ENCODE peak calls at places on chromosomes 7 and 10, in six cellular contexts. Z is epithelial cell of esophagus, S is HEK293T, U is iris pigment epithelial cell, K is neural progenitor cell, X is skeletal muscle cell. P is an unnamed sample.

GRCh38 chr7:135349746-135350145 is 116.1 kb downstream of the STRA8 start:
- DNase-seq in S (no peak), U (peak; percentile 43), K (no peak), X (no peak), Z (peak; percentile 56), P (no peak)

GRCh38 chr7:114889646-114890285 is 32.1 kb upstream of the MDFIC start:
- DNase-seq in K (no peak), X (peak; percentile 97), U (peak; percentile 99), S (peak; percentile 9), Z (peak; percentile 96), P (peak; percentile 89)

GRCh38 chr10:113897693-113898618 is 43.5 kb downstream of the NHLRC2 start:
- DNase-seq in K (no peak), S (no peak), U (peak; percentile 36), Z (no peak), X (no peak), P (peak; percentile 58)

GRCh38 chr7:158431941-158432347 is 155.7 kb downstream of the PTPRN2 start:
- DNase-seq in Z (peak; percentile 93), X (peak; percentile 94), S (no peak), K (no peak), U (peak; percentile 92), P (peak; percentile 100)

GRCh38 chr7:14825909-14826308 is 76.6 kb downstream of the DGKB start:
- DNase-seq in U (no peak), X (no peak), Z (peak; percentile 14), K (no peak), S (no peak), P (no peak)

GRCh38 chr10:129136866-129137415 is 330.1 kb upstream of the MGMT start:
- DNase-seq in X (no peak), S (no peak), K (no peak), U (no peak), Z (no peak), P (no peak)

GRCh38 chr10:66565999-66566398 is 359.8 kb upstream of the LRRTM3 start:
- DNase-seq in U (no peak), X (no peak), Z (no peak), S (no peak), K (no peak), P (no peak)

GRCh38 chr10:118481871-118482270 is 113.6 kb downstream of the PRLHR start:
- DNase-seq in U (no peak), X (no peak), Z (peak; percentile 57), K (no peak), S (no peak), P (peak; percentile 32)

GRCh38 chr7:93862651-93863050 is 27.9 kb downstream of the TFPI2 start:
- DNase-seq in X (no peak), K (no peak), S (no peak), Z (peak; percentile 92), U (no peak), P (peak; percentile 55)

GRCh38 chr10:79386637-79387465 is 39.6 kb downstream of the PPIF start:
- DNase-seq in U (no peak), Z (no peak), K (no peak), X (no peak), S (no peak), P (no peak)

GRCh38 chr7:101631224-101631714 is 2.2 kb upstream of the MYL10 start:
- DNase-seq in K (no peak), Z (peak; percentile 80), X (no peak), U (no peak), S (no peak), P (peak; percentile 73)

GRCh38 chr7:128209229-128210035 is 31.6 kb upstream of the LEP start:
- DNase-seq in S (peak; percentile 86), K (peak; percentile 88), X (peak; percentile 31), Z (peak; percentile 80), U (peak; percentile 68), P (peak; percentile 80)

GRCh38 chr10:114662651-114663217 is 4.7 kb upstream of the ABLIM1 start:
- DNase-seq in X (no peak), U (no peak), K (peak; percentile 24), Z (no peak), S (no peak), P (no peak)

GRCh38 chr7:95396136-95397032 is at the start of gene PON3:
- DNase-seq in Z (peak; percentile 60), U (no peak), X (no peak), K (no peak), S (no peak), P (no peak)

GRCh38 chr10:127148933-127149220 is 47.5 kb downstream of the INSYN2A start:
- DNase-seq in U (peak; percentile 86), K (no peak), X (no peak), Z (peak; percentile 91), S (no peak), P (peak; percentile 85)

GRCh38 chr7:47506716-47507354 is 75.1 kb downstream of the TNS3 start:
- DNase-seq in S (no peak), U (no peak), Z (no peak), K (no peak), X (peak; percentile 89), P (no peak)

GRCh38 chr7:120951826-120952225 is 1.2 kb downstream of the ING3 start:
- DNase-seq in Z (no peak), X (no peak), K (peak; percentile 8), S (no peak), U (no peak), P (no peak)

GRCh38 chr10:29415876-29416275 is 127.0 kb downstream of the LYZL1 start:
- DNase-seq in S (no peak), Z (no peak), X (no peak), U (peak; percentile 56), K (no peak), P (no peak)

GRCh38 chr10:98404571-98405396 is 10.2 kb downstream of the PYROXD2 start:
- DNase-seq in Z (peak; percentile 65), U (peak; percentile 73), X (peak; percentile 65), S (no peak), K (no peak), P (no peak)

GRCh38 chr7:27112960-27113949 is 10.8 kb upstream of the HOXA2 start:
- DNase-seq in S (peak; percentile 59), K (peak; percentile 68), U (no peak), Z (peak; percentile 65), X (no peak), P (peak; percentile 93)

GRCh38 chr10:63115732-63116383 is 17.3 kb upstream of the NRBF2 start:
- DNase-seq in K (peak; percentile 61), U (peak; percentile 94), X (peak; percentile 87), Z (peak; percentile 90), S (no peak), P (peak; percentile 97)

GRCh38 chr7:36006656-36007229 is 146.3 kb upstream of the EEPD1 start:
- DNase-seq in S (no peak), Z (no peak), U (no peak), K (peak; percentile 21), X (no peak), P (no peak)

GRCh38 chr7:147438216-147438615 is 1152.3 kb upstream of the C7orf33 start:
- DNase-seq in S (no peak), K (no peak), Z (no peak), U (peak; percentile 30), X (no peak), P (no peak)

GRCh38 chr10:122515588-122516231 is 44.8 kb upstream of the DMBT1 start:
- DNase-seq in U (no peak), S (no peak), X (no peak), Z (peak; percentile 34), K (no peak), P (peak; percentile 75)

GRCh38 chr10:90751107-90751997 is 106.5 kb downstream of the HTR7 start:
- DNase-seq in K (peak; percentile 65), S (peak; percentile 54), U (peak; percentile 32), X (no peak), Z (peak; percentile 70), P (peak; percentile 71)

GRCh38 chr7:116511552-116512523 is 12.3 kb downstream of the CAV2 start:
- DNase-seq in U (no peak), Z (peak; percentile 87), X (no peak), K (peak; percentile 54), S (no peak), P (peak; percentile 82)

GRCh38 chr10:98457762-98458161 is 11.0 kb upstream of the HPS1 start:
- DNase-seq in X (no peak), S (no peak), U (no peak), K (no peak), Z (no peak), P (no peak)

GRCh38 chr10:79189853-79190435 is 121.2 kb downstream of the ZMIZ1 start:
- DNase-seq in Z (peak; percentile 64), X (no peak), S (no peak), U (no peak), K (no peak), P (peak; percentile 70)

GRCh38 chr7:34064511-34065158 is 159.3 kb downstream of the BMPER start:
- DNase-seq in K (no peak), Z (no peak), S (no peak), X (no peak), U (peak; percentile 88), P (no peak)

GRCh38 chr10:29254123-29255046 is 34.5 kb upstream of the LYZL1 start:
- DNase-seq in K (peak; percentile 89), X (no peak), Z (no peak), U (peak; percentile 55), S (peak; percentile 18), P (no peak)

GRCh38 chr7:77476871-77477270 is 60.2 kb upstream of the PTPN12 start:
- DNase-seq in K (no peak), Z (no peak), U (no peak), S (no peak), X (no peak), P (no peak)

GRCh38 chr7:22083711-22084289 is 138.1 kb upstream of the CDCA7L start:
- DNase-seq in Z (no peak), U (peak; percentile 10), K (no peak), X (no peak), S (no peak), P (no peak)

GRCh38 chr10:74177140-74177677 is 26.2 kb downstream of the ADK start:
- DNase-seq in K (no peak), U (no peak), S (peak; percentile 16), X (no peak), Z (peak; percentile 62), P (peak; percentile 37)

GRCh38 chr7:51029586-51030230 is 247.0 kb upstream of the GRB10 start:
- DNase-seq in K (no peak), S (no peak), Z (peak; percentile 46), X (peak; percentile 90), U (peak; percentile 92), P (peak; percentile 73)

GRCh38 chr7:32869716-32870115 is 21.8 kb downstream of the KBTBD2 start:
- DNase-seq in X (no peak), Z (no peak), K (no peak), U (peak; percentile 21), S (no peak), P (no peak)

GRCh38 chr10:49592726-49593563 is 17.2 kb upstream of the SLC18A3 start:
- DNase-seq in K (peak; percentile 77), S (peak; percentile 74), X (no peak), U (peak; percentile 43), Z (peak; percentile 69), P (peak; percentile 73)

GRCh38 chr7:132942721-132943120 is 139.2 kb downstream of the CHCHD3 start:
- DNase-seq in K (peak; percentile 61), Z (no peak), S (no peak), U (peak; percentile 16), X (no peak), P (no peak)